ENCODE peak calls at places on chromosomes 13 and 19, in seven cellular contexts. One of them, this sample, is unnamed.

GRCh38 chr19:1590641-1591397 is 1.8 kb downstream of the MBD3 start:
- DNase-seq in HepG2: peak; percentile 49
- DNase-seq in psoas muscle: no peak
- DNase-seq in uterus: no peak
- DNase-seq in H1: no peak
- DNase-seq in CD8-positive, alpha-beta T cell: no peak
- DNase-seq in cardiac muscle cell: peak; percentile 59
- DNase-seq in this sample: peak; percentile 50

GRCh38 chr13:78875792-78876580 is 217.0 kb upstream of the OBI1 start:
- DNase-seq in cardiac muscle cell: no peak
- DNase-seq in uterus: no peak
- DNase-seq in H1: peak; percentile 59
- DNase-seq in CD8-positive, alpha-beta T cell: no peak
- DNase-seq in HepG2: no peak
- DNase-seq in psoas muscle: no peak
- DNase-seq in this sample: peak; percentile 36

GRCh38 chr13:73940098-73940497 is 194.1 kb downstream of the KLF12 start:
- DNase-seq in uterus: no peak
- DNase-seq in HepG2: no peak
- DNase-seq in cardiac muscle cell: peak; percentile 12
- DNase-seq in H1: no peak
- DNase-seq in psoas muscle: no peak
- DNase-seq in CD8-positive, alpha-beta T cell: no peak
- DNase-seq in this sample: no peak

GRCh38 chr13:109256866-109257760 is 529.3 kb downstream of the IRS2 start:
- DNase-seq in CD8-positive, alpha-beta T cell: no peak
- DNase-seq in cardiac muscle cell: peak; percentile 59
- DNase-seq in HepG2: peak; percentile 74
- DNase-seq in H1: no peak
- DNase-seq in psoas muscle: no peak
- DNase-seq in uterus: no peak
- DNase-seq in this sample: peak; percentile 91

GRCh38 chr13:39603424-39603947 is 493 bp upstream of the LHFPL6 start:
- DNase-seq in psoas muscle: no peak
- DNase-seq in CD8-positive, alpha-beta T cell: no peak
- DNase-seq in cardiac muscle cell: peak; percentile 48
- DNase-seq in uterus: peak; percentile 22
- DNase-seq in HepG2: no peak
- DNase-seq in H1: peak; percentile 63
- DNase-seq in this sample: peak; percentile 11

GRCh38 chr13:23672616-23673015 is 102.4 kb downstream of the TNFRSF19 start:
- DNase-seq in uterus: no peak
- DNase-seq in HepG2: no peak
- DNase-seq in CD8-positive, alpha-beta T cell: no peak
- DNase-seq in cardiac muscle cell: no peak
- DNase-seq in psoas muscle: no peak
- DNase-seq in H1: no peak
- DNase-seq in this sample: no peak

GRCh38 chr13:110912651-110913051 is 2.2 kb downstream of the ANKRD10 start:
- DNase-seq in HepG2: peak; percentile 54
- DNase-seq in uterus: peak; percentile 32
- DNase-seq in H1: no peak
- DNase-seq in cardiac muscle cell: peak; percentile 39
- DNase-seq in psoas muscle: peak; percentile 62
- DNase-seq in CD8-positive, alpha-beta T cell: no peak
- DNase-seq in this sample: no peak

GRCh38 chr13:99997702-99998219 is 16.2 kb downstream of the ZIC2 start:
- DNase-seq in H1: no peak
- DNase-seq in cardiac muscle cell: no peak
- DNase-seq in CD8-positive, alpha-beta T cell: no peak
- DNase-seq in uterus: no peak
- DNase-seq in HepG2: no peak
- DNase-seq in psoas muscle: no peak
- DNase-seq in this sample: no peak

GRCh38 chr13:67033170-67033569 is 197.0 kb downstream of the PCDH9 start:
- DNase-seq in H1: no peak
- DNase-seq in cardiac muscle cell: no peak
- DNase-seq in psoas muscle: no peak
- DNase-seq in CD8-positive, alpha-beta T cell: no peak
- DNase-seq in HepG2: no peak
- DNase-seq in uterus: no peak
- DNase-seq in this sample: no peak

GRCh38 chr13:37884674-37885073 is 15.1 kb upstream of the TRPC4 start:
- DNase-seq in H1: no peak
- DNase-seq in uterus: no peak
- DNase-seq in cardiac muscle cell: no peak
- DNase-seq in psoas muscle: no peak
- DNase-seq in HepG2: no peak
- DNase-seq in CD8-positive, alpha-beta T cell: no peak
- DNase-seq in this sample: no peak

GRCh38 chr13:42378383-42378780 is 106.4 kb downstream of the AKAP11 start:
- DNase-seq in HepG2: no peak
- DNase-seq in psoas muscle: no peak
- DNase-seq in CD8-positive, alpha-beta T cell: no peak
- DNase-seq in cardiac muscle cell: no peak
- DNase-seq in H1: no peak
- DNase-seq in uterus: no peak
- DNase-seq in this sample: no peak

GRCh38 chr13:30292325-30292724 is 15.0 kb downstream of the KATNAL1 start:
- DNase-seq in uterus: no peak
- DNase-seq in cardiac muscle cell: no peak
- DNase-seq in H1: no peak
- DNase-seq in CD8-positive, alpha-beta T cell: no peak
- DNase-seq in psoas muscle: no peak
- DNase-seq in HepG2: no peak
- DNase-seq in this sample: no peak

GRCh38 chr13:72504026-72504925 is 223.2 kb downstream of the MZT1 start:
- DNase-seq in cardiac muscle cell: no peak
- DNase-seq in psoas muscle: no peak
- DNase-seq in uterus: no peak
- DNase-seq in HepG2: no peak
- DNase-seq in H1: no peak
- DNase-seq in CD8-positive, alpha-beta T cell: no peak
- DNase-seq in this sample: no peak

GRCh38 chr19:31772915-31773314 is 423.7 kb upstream of the TSHZ3 start:
- DNase-seq in HepG2: no peak
- DNase-seq in uterus: no peak
- DNase-seq in psoas muscle: no peak
- DNase-seq in H1: no peak
- DNase-seq in cardiac muscle cell: no peak
- DNase-seq in CD8-positive, alpha-beta T cell: no peak
- DNase-seq in this sample: no peak

GRCh38 chr13:93882086-93882651 is 597.3 kb downstream of the DCT start:
- DNase-seq in uterus: no peak
- DNase-seq in H1: no peak
- DNase-seq in HepG2: no peak
- DNase-seq in cardiac muscle cell: no peak
- DNase-seq in psoas muscle: no peak
- DNase-seq in CD8-positive, alpha-beta T cell: no peak
- DNase-seq in this sample: no peak

GRCh38 chr19:45023048-45023447 is 15.8 kb upstream of the CLASRP start:
- DNase-seq in uterus: no peak
- DNase-seq in CD8-positive, alpha-beta T cell: no peak
- DNase-seq in HepG2: no peak
- DNase-seq in cardiac muscle cell: no peak
- DNase-seq in psoas muscle: no peak
- DNase-seq in H1: no peak
- DNase-seq in this sample: no peak

DNA sequence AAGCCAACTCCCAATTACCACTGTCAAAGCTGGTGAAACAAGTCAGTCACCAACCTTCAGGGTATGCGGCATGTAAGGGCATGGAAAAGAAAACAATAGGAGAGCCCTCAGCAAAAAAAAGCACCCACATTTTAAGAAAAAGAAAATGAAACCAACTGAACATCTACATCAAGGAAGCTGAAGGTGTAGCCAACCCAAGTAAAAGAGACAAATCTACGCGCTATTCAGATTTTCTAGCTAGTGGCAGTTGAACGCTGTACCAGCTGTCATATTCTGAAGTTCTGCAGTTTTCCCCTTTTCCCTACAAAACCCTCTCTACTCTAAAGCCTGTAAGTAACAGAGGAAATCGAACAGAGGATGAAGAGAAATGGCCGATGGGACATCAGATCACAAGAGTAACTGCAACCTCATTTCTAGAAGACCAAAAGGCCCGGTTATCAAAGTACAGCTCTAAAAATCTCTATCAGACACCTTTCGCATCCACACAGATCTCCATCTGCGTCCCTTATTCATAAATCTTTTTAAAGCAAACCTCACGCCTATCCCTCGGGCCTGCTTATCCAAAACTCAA is 1.4 kb downstream of the MYCBP2 start:
- DNase-seq in psoas muscle: no peak
- DNase-seq in cardiac muscle cell: no peak
- DNase-seq in uterus: no peak
- DNase-seq in CD8-positive, alpha-beta T cell: no peak
- DNase-seq in HepG2: no peak
- DNase-seq in H1: no peak
- DNase-seq in this sample: no peak
- H3K4me1 ChIP-seq in psoas muscle: peaks cover 53% of the 10 kb centered on the region
- H3K4me1 ChIP-seq in cardiac muscle cell: peaks cover 12% of the 10 kb centered on the region
- H3K4me1 ChIP-seq in uterus: peaks cover 4% of the 10 kb centered on the region
- H3K4me1 ChIP-seq in CD8-positive, alpha-beta T cell: peaks cover 69% of the 10 kb centered on the region
- H3K4me1 ChIP-seq in HepG2: peaks cover 51% of the 10 kb centered on the region
- H3K4me1 ChIP-seq in H1: peaks cover 6% of the 10 kb centered on the region
- H3K4me1 ChIP-seq in this sample: peaks cover 15% of the 10 kb centered on the region

GRCh38 chr13:18947376-18947977 is 234.1 kb downstream of the TUBA3C start:
- DNase-seq in H1: no peak
- DNase-seq in psoas muscle: no peak
- DNase-seq in HepG2: no peak
- DNase-seq in cardiac muscle cell: no peak
- DNase-seq in CD8-positive, alpha-beta T cell: no peak
- DNase-seq in uterus: no peak
- DNase-seq in this sample: no peak

GRCh38 chr13:18949489-18949761 is 232.2 kb downstream of the TUBA3C start:
- DNase-seq in CD8-positive, alpha-beta T cell: no peak
- DNase-seq in HepG2: no peak
- DNase-seq in H1: no peak
- DNase-seq in cardiac muscle cell: no peak
- DNase-seq in uterus: no peak
- DNase-seq in psoas muscle: no peak
- DNase-seq in this sample: no peak

GRCh38 chr13:18948664-18949488 is 232.7 kb downstream of the TUBA3C start:
- DNase-seq in uterus: no peak
- DNase-seq in H1: no peak
- DNase-seq in HepG2: no peak
- DNase-seq in CD8-positive, alpha-beta T cell: no peak
- DNase-seq in cardiac muscle cell: no peak
- DNase-seq in psoas muscle: no peak
- DNase-seq in this sample: no peak

GRCh38 chr13:18946738-18947137 is 234.9 kb downstream of the TUBA3C start:
- DNase-seq in psoas muscle: no peak
- DNase-seq in HepG2: no peak
- DNase-seq in cardiac muscle cell: no peak
- DNase-seq in uterus: no peak
- DNase-seq in H1: no peak
- DNase-seq in CD8-positive, alpha-beta T cell: no peak
- DNase-seq in this sample: no peak

DNA sequence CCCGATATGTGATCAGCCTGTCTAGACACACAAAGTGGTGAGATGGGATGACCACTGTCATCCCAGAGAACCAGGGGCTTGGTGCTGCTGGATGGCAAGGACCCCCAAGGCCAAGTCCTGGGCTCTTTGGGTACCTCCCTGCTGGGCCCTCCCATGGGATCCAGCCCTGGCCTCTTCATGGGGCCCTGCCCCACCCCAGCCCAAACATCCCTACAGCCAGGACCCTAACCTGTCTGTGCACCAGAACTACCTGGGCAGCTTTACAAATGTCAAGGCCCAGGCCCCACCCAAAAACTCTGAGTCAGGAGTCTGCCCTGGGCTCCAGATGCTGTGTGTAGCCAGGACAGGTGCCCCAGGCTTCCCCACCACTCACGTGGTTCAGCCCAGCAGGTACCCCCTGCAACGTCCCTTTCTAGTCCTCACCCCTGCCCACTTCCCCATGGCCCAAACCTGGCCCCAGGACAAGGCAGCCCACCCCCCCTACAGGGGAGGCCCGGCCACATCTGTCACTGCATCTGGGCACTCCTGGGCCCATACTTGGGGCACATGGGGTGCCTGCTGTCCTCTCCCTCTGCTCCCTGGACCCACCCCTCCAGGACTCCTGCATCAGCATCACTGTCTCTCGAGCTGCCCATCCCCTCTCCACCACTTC is 233.5 kb downstream of the TUBA3C start:
- DNase-seq in psoas muscle: no peak
- DNase-seq in HepG2: no peak
- DNase-seq in H1: no peak
- DNase-seq in cardiac muscle cell: no peak
- DNase-seq in CD8-positive, alpha-beta T cell: no peak
- DNase-seq in uterus: no peak
- DNase-seq in this sample: no peak
- H3K27me3 ChIP-seq in psoas muscle: no peaks in the 10 kb centered on the region
- H3K27me3 ChIP-seq in HepG2: no peaks in the 10 kb centered on the region
- H3K27me3 ChIP-seq in H1: no peaks in the 10 kb centered on the region
- H3K27me3 ChIP-seq in cardiac muscle cell: no peaks in the 10 kb centered on the region
- H3K27me3 ChIP-seq in CD8-positive, alpha-beta T cell: no peaks in the 10 kb centered on the region
- H3K27me3 ChIP-seq in uterus: no peaks in the 10 kb centered on the region
- H3K27me3 ChIP-seq in this sample: no peaks in the 10 kb centered on the region

GRCh38 chr13:21240586-21240985 is 64.1 kb downstream of the MRPL57 start:
- DNase-seq in H1: no peak
- DNase-seq in CD8-positive, alpha-beta T cell: no peak
- DNase-seq in HepG2: no peak
- DNase-seq in psoas muscle: no peak
- DNase-seq in cardiac muscle cell: no peak
- DNase-seq in uterus: no peak
- DNase-seq in this sample: no peak
- H3K4me3 ChIP-seq in H1: no peak overlapping the region
- H3K4me3 ChIP-seq in CD8-positive, alpha-beta T cell: no peak overlapping the region
- H3K4me3 ChIP-seq in HepG2: no peak overlapping the region
- H3K4me3 ChIP-seq in psoas muscle: no peak overlapping the region
- H3K4me3 ChIP-seq in cardiac muscle cell: no peak overlapping the region
- H3K4me3 ChIP-seq in uterus: no peak overlapping the region
- H3K4me3 ChIP-seq in this sample: no peak overlapping the region

DNA sequence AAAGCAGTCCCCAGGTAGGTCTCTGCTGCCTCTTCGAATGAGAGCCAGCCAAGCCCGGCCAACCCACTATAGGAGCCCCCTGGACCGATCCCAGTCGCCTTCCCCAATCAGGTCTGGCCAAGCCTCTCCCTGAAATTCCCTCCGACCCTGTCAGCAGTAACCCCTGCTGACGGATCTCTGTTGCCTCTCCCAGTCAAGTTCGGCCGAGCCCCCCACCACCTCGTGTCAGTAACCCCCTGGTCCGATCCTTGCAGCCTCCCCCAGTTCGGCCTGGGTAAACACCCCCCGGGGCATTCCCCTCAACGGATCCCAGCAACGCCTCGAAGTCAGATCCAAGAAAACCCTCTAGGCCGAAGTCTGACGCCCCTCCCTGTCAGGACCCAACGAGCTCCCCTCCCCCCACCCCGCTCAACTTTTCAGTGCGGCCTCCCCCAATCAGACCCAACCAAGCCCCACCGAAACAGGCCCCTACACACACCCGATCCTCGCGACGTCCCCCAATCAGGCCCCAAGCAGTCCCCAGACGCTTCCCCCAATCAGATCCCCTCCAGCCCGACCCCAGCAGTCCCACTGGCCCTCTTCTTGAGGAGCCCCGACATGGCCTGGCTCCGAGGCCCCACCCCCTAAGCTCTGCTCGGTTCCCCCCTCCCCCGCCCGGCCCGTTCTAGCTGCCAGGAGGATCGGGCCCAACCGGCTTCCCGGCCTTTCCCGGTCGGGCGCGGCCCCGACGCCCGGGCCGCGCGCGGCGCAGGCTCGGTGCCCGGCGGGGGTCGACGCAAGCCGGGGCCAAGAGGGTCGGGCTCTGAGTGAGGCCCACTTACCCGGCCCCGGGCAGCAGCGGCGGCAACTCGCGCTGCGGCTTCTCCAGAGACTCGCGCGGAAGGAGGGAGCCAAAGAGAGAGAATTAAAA is 1.8 kb downstream of the TNPO2 start:
- DNase-seq in CD8-positive, alpha-beta T cell: peak; percentile 52
- DNase-seq in HepG2: peak; percentile 52
- DNase-seq in cardiac muscle cell: peak; percentile 94
- DNase-seq in psoas muscle: peak; percentile 88
- DNase-seq in uterus: peak; percentile 70
- DNase-seq in H1: peak; percentile 72
- DNase-seq in this sample: peak; percentile 62
- H3K4me1 ChIP-seq in CD8-positive, alpha-beta T cell: peaks cover 28% of the 10 kb centered on the region
- H3K4me1 ChIP-seq in HepG2: peaks cover 17% of the 10 kb centered on the region
- H3K4me1 ChIP-seq in cardiac muscle cell: peaks cover 7% of the 10 kb centered on the region
- H3K4me1 ChIP-seq in psoas muscle: peaks cover 27% of the 10 kb centered on the region
- H3K4me1 ChIP-seq in uterus: peaks cover 4% of the 10 kb centered on the region
- H3K4me1 ChIP-seq in H1: peaks cover 2% of the 10 kb centered on the region
- H3K4me1 ChIP-seq in this sample: peaks cover 8% of the 10 kb centered on the region

This sample was measured in Caco-2.